ENCODE peak calls at places on chromosomes 6 and 20, in seven cellular contexts. J is left lung; B is testis; R is HT1080; U is GM04503; G is effector CD4-positive, alpha-beta T cell; T is DMS79. E is an unnamed sample.

GRCh38 chr20:8777866-8778265 is 291.0 kb upstream of the PLCB4 start:
- DNase-seq in J (no peak), B (no peak), R (no peak), U (no peak), G (no peak), T (no peak), E (no peak)

GRCh38 chr20:51082988-51083387 is 60.1 kb upstream of the KCNG1 start:
- DNase-seq in J (no peak), B (no peak), R (no peak), U (no peak), G (no peak), T (no peak), E (no peak)

GRCh38 chr20:57821930-57822329 is 112.1 kb upstream of the PMEPA1 start:
- DNase-seq in J (no peak), B (no peak), R (no peak), U (no peak), G (no peak), T (no peak), E (no peak)

GRCh38 chr6:137707038-137707589 is 159.9 kb upstream of the TNFAIP3 start:
- DNase-seq in J (no peak), B (no peak), R (no peak), U (no peak), G (no peak), T (no peak), E (no peak)

GRCh38 chr6:116572162-116572561 is 858 bp downstream of the RWDD1 start:
- DNase-seq in J (no peak), B (peak; percentile 57), R (no peak), U (no peak), G (no peak), T (no peak), E (no peak)

GRCh38 chr6:39931607-39932006 is 2.7 kb downstream of the MOCS1 start:
- DNase-seq in J (no peak), B (no peak), R (no peak), U (no peak), G (no peak), T (no peak), E (no peak)

GRCh38 chr6:147578159-147578558 is 69.7 kb downstream of the SAMD5 start:
- DNase-seq in J (no peak), B (no peak), R (peak; percentile 51), U (no peak), G (no peak), T (no peak), E (no peak)

GRCh38 chr6:36099872-36100483 is 30.3 kb upstream of the MAPK13 start:
- DNase-seq in J (no peak), B (peak; percentile 63), R (no peak), U (no peak), G (peak; percentile 27), T (no peak), E (no peak)